ENCODE peak calls at places on chromosomes 7 and 10, in eight cellular contexts. W, E, U, D, A, X, V and T are unnamed samples.

GRCh38 chr10:19930936-19931859 is 115.0 kb downstream of the PLXDC2 start:
- DNase-seq in D (peak), U (no peak), W (no peak), E (no peak), A (peak), V (peak), X (peak), T (no peak)

GRCh38 chr7:157690058-157690832 is 353.4 kb downstream of the DNAJB6 start:
- DNase-seq in U (no peak), A (no peak), X (no peak), W (no peak), V (no peak), D (no peak), E (peak), T (no peak)

GRCh38 chr7:2120251-2120660 is 112.5 kb downstream of the MAD1L1 start:
- DNase-seq in U (no peak), X (no peak), E (no peak), V (no peak), A (no peak), D (no peak), W (no peak), T (no peak)

GRCh38 chr7:149205690-149206381 is 10.5 kb downstream of the ZNF282 start:
- DNase-seq in D (no peak), E (no peak), U (peak), X (peak), W (no peak), A (no peak), V (peak), T (no peak)

GRCh38 chr7:89259085-89259484 is 463.5 kb upstream of the TEX47 start:
- DNase-seq in X (no peak), E (no peak), A (no peak), D (no peak), V (no peak), W (no peak), U (no peak), T (no peak)

GRCh38 chr10:103969436-103969835 is 2.5 kb downstream of the SLK start:
- DNase-seq in V (no peak), E (no peak), D (peak), X (no peak), U (no peak), A (no peak), W (no peak), T (no peak)

GRCh38 chr7:127708201-127708600 is 56.2 kb downstream of the SND1 start:
- DNase-seq in X (no peak), A (no peak), U (no peak), V (no peak), W (no peak), E (no peak), D (no peak), T (no peak)

GRCh38 chr10:24825551-24825950 is 101.9 kb upstream of the ARHGAP21 start:
- DNase-seq in D (no peak), E (no peak), W (no peak), U (no peak), X (peak), V (no peak), A (no peak), T (no peak)

GRCh38 chr7:11665381-11665780 is 166.6 kb downstream of the THSD7A start:
- DNase-seq in X (no peak), U (no peak), W (no peak), A (no peak), V (no peak), D (no peak), E (no peak), T (no peak)

GRCh38 chr10:103888113-103888841 is 29.7 kb downstream of the STN1 start:
- DNase-seq in V (peak), X (peak), E (no peak), A (peak), D (peak), W (peak), U (peak), T (no peak)

GRCh38 chr10:77636286-77636966 is 1.2 kb downstream of the KCNMA1 start:
- DNase-seq in A (no peak), D (no peak), U (no peak), W (no peak), X (no peak), E (no peak), V (no peak), T (no peak)